ENCODE peak calls at places on chromosome 20, in eight cellular contexts. T, J, E, R, X, H, W and V are unnamed samples.

GRCh38 chr20:6051505-6051904 is 2.4 kb downstream of the LRRN4 start:
- DNase-seq in H (no peak), X (no peak), J (no peak), W (no peak), T (no peak), R (no peak), E (no peak), V (no peak)

GRCh38 chr20:50510706-50511401 is 671 bp downstream of the PTPN1 start:
- DNase-seq in H (no peak), J (no peak), E (no peak), T (no peak), W (no peak), R (no peak), X (no peak), V (peak)

GRCh38 chr20:37972256-37973058 is 60.8 kb downstream of the TTI1 start:
- DNase-seq in R (no peak), T (no peak), H (no peak), W (no peak), X (no peak), J (no peak), E (no peak), V (no peak)

GRCh38 chr20:17747431-17747846 is 47.7 kb downstream of the BANF2 start:
- DNase-seq in T (no peak), X (no peak), E (no peak), H (no peak), J (no peak), R (no peak), W (no peak), V (no peak)

GRCh38 chr20:37446286-37447032 is 74.6 kb upstream of the NNAT start:
- DNase-seq in W (no peak), E (no peak), R (no peak), H (no peak), T (no peak), J (no peak), X (no peak), V (no peak)

GRCh38 chr20:48405909-48406308 is 421.9 kb downstream of the PREX1 start:
- DNase-seq in J (no peak), H (peak), W (no peak), E (no peak), X (no peak), T (no peak), R (no peak), V (no peak)

GRCh38 chr20:57482796-57483195 is 42.1 kb downstream of the CTCFL start:
- DNase-seq in J (no peak), X (no peak), E (no peak), W (no peak), R (no peak), T (no peak), H (no peak), V (no peak)

GRCh38 chr20:22827916-22828315 is 207.2 kb upstream of the SSTR4 start:
- DNase-seq in T (no peak), E (no peak), W (no peak), J (no peak), X (no peak), H (no peak), R (no peak), V (no peak)

GRCh38 chr20:47419953-47420352 is 63.5 kb upstream of the ZMYND8 start:
- DNase-seq in W (no peak), J (no peak), X (no peak), R (no peak), E (no peak), T (no peak), H (no peak), V (no peak)